ENCODE peak calls at places on chromosomes 1 and 21, in four cellular contexts. One of them, this sample, is unnamed.

GRCh38 chr1:220962031-220962751 is 82.9 kb downstream of the HLX start:
- DNase-seq in neural progenitor cell: no peak
- DNase-seq in fibroblast of lung: peak; percentile 94
- DNase-seq in tibial nerve: no peak
- DNase-seq in this sample: no peak

GRCh38 chr1:184340984-184341383 is 45.8 kb upstream of the C1orf21 start:
- DNase-seq in neural progenitor cell: no peak
- DNase-seq in fibroblast of lung: peak; percentile 9
- DNase-seq in tibial nerve: no peak
- DNase-seq in this sample: no peak

GRCh38 chr1:119870917-119871486 is 25.3 kb downstream of the ADAM30 start:
- DNase-seq in neural progenitor cell: peak; percentile 88
- DNase-seq in fibroblast of lung: peak; percentile 77
- DNase-seq in tibial nerve: peak; percentile 65
- DNase-seq in this sample: peak; percentile 86

GRCh38 chr1:232509570-232509969 is 120.4 kb downstream of the SIPA1L2 start:
- DNase-seq in neural progenitor cell: peak; percentile 54
- DNase-seq in fibroblast of lung: peak; percentile 19
- DNase-seq in tibial nerve: no peak
- DNase-seq in this sample: peak; percentile 80

GRCh38 chr1:205042911-205043806 is at the start of gene CNTN2:
- DNase-seq in neural progenitor cell: peak; percentile 77
- DNase-seq in fibroblast of lung: no peak
- DNase-seq in tibial nerve: no peak
- DNase-seq in this sample: peak; percentile 39

GRCh38 chr1:203130358-203130992 is 2.9 kb downstream of the ADORA1 start:
- DNase-seq in neural progenitor cell: no peak
- DNase-seq in fibroblast of lung: no peak
- DNase-seq in tibial nerve: no peak
- DNase-seq in this sample: no peak

GRCh38 chr1:239306426-239306825 is 79.9 kb upstream of the CHRM3 start:
- DNase-seq in neural progenitor cell: no peak
- DNase-seq in fibroblast of lung: no peak
- DNase-seq in tibial nerve: no peak
- DNase-seq in this sample: no peak

GRCh38 chr1:42941640-42942330 is 16.9 kb downstream of the SLC2A1 start:
- DNase-seq in neural progenitor cell: no peak
- DNase-seq in fibroblast of lung: peak; percentile 71
- DNase-seq in tibial nerve: no peak
- DNase-seq in this sample: no peak

GRCh38 chr21:35849131-35849530 is 211.2 kb downstream of the SETD4 start:
- DNase-seq in neural progenitor cell: no peak
- DNase-seq in fibroblast of lung: no peak
- DNase-seq in tibial nerve: no peak
- DNase-seq in this sample: peak; percentile 68

GRCh38 chr1:231724876-231725647 is 98.5 kb downstream of the DISC1 start:
- DNase-seq in neural progenitor cell: peak; percentile 66
- DNase-seq in fibroblast of lung: peak; percentile 60
- DNase-seq in tibial nerve: no peak
- DNase-seq in this sample: peak; percentile 63

GRCh38 chr1:52366517-52366827 is 467 bp upstream of the CC2D1B start:
- DNase-seq in neural progenitor cell: no peak
- DNase-seq in fibroblast of lung: no peak
- DNase-seq in tibial nerve: no peak
- DNase-seq in this sample: no peak

DNA sequence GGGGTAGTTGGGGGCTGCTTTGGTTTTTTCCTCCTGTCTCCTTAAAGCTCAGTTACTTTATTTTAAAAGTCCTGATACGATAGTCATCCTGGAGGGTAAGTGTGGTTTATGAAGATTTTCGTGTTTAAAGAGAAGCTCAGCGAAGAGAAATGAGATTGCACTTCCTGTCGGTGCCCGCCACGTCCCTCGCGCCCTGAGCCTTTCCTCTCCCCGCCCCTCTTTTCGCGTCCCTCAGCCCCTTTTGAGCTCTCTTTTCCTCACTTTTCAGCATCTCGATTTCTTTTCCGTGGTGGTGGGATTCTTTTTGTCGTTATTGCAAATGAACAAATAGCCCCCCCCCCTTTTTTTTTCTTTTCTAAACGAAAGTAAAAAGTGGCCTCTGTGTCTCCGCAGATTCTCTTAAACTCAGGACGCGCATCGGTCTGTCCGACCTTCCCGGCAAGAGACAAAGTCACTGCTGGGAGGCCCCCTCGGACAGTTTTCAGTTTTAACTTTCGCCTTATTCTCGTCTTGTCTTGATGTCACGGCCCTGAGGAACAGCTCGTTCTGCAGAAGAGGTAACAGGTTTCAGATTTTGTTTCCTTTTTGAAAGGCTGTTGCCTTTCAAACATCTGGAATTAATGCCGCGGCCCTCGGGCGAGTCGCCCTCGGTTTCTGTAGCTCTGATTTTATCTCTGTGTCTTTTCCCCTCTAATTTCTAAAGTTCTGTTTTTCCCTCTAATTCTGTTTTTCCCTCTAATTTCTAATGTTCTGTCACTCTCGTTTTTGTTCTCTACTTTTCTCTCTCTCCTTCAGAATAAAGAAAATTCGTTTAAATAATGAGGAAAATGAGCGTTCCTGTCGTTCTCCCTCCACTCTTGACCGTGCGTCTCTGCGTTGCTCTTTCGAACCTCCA is 1.0 kb upstream of the DMRTA2 start:
- DNase-seq in neural progenitor cell: peak; percentile 29
- DNase-seq in fibroblast of lung: peak; percentile 34
- DNase-seq in tibial nerve: no peak
- DNase-seq in this sample: no peak
- H3K4me3 ChIP-seq in neural progenitor cell: peak overlapping the region; percentile 49
- H3K4me3 ChIP-seq in fibroblast of lung: peak overlapping the region; percentile 17
- H3K4me3 ChIP-seq in tibial nerve: peak overlapping the region; percentile 37
- H3K4me3 ChIP-seq in this sample: no peak overlapping the region

GRCh38 chr1:39130297-39130696 is 74.2 kb upstream of the MACF1 start:
- DNase-seq in neural progenitor cell: no peak
- DNase-seq in fibroblast of lung: peak; percentile 66
- DNase-seq in tibial nerve: no peak
- DNase-seq in this sample: no peak

GRCh38 chr1:39128126-39128525 is 76.4 kb upstream of the MACF1 start:
- DNase-seq in neural progenitor cell: no peak
- DNase-seq in fibroblast of lung: no peak
- DNase-seq in tibial nerve: no peak
- DNase-seq in this sample: no peak

GRCh38 chr1:39129514-39129913 is 75.0 kb upstream of the MACF1 start:
- DNase-seq in neural progenitor cell: peak; percentile 21
- DNase-seq in fibroblast of lung: peak; percentile 52
- DNase-seq in tibial nerve: no peak
- DNase-seq in this sample: no peak

GRCh38 chr1:39128959-39129358 is 75.5 kb upstream of the MACF1 start:
- DNase-seq in neural progenitor cell: no peak
- DNase-seq in fibroblast of lung: no peak
- DNase-seq in tibial nerve: no peak
- DNase-seq in this sample: no peak

DNA sequence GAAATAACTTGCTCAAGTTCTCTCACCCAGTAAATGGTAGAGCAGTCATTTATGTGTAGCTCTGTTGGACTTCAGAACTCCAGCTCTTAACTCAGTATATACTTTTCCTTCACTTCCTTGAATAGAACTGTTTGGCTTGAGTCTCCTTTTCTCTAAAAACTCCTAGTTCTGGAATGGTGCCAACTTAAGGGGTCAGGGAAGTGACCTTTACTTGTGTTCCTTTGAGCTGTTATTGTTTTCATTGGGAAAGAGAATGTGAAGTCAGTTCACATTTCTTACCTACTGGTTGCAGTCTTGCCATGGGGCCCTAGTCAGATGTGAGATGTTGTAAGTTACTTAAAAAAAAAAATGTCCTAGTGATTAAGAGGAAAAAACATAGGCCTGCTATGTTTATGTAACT is 77.0 kb upstream of the MACF1 start:
- DNase-seq in neural progenitor cell: peak; percentile 49
- DNase-seq in fibroblast of lung: peak; percentile 96
- DNase-seq in tibial nerve: no peak
- DNase-seq in this sample: peak; percentile 24
- TF ChIP-seq CTCF in neural progenitor cell: no peak
- TF ChIP-seq CTCF in fibroblast of lung: no peak
- TF ChIP-seq CTCF in tibial nerve: no peak
- TF ChIP-seq CTCF in this sample: no peak

GRCh38 chr1:179708434-179709195 is 34.5 kb upstream of the FAM163A start:
- DNase-seq in neural progenitor cell: peak; percentile 27
- DNase-seq in fibroblast of lung: no peak
- DNase-seq in tibial nerve: no peak
- DNase-seq in this sample: no peak

GRCh38 chr1:179719272-179719671 is 23.8 kb upstream of the FAM163A start:
- DNase-seq in neural progenitor cell: no peak
- DNase-seq in fibroblast of lung: no peak
- DNase-seq in tibial nerve: no peak
- DNase-seq in this sample: no peak

GRCh38 chr1:179709841-179710329 is 33.2 kb upstream of the FAM163A start:
- DNase-seq in neural progenitor cell: no peak
- DNase-seq in fibroblast of lung: peak; percentile 32
- DNase-seq in tibial nerve: no peak
- DNase-seq in this sample: no peak

GRCh38 chr1:179714623-179715022 is 28.5 kb upstream of the FAM163A start:
- DNase-seq in neural progenitor cell: no peak
- DNase-seq in fibroblast of lung: no peak
- DNase-seq in tibial nerve: no peak
- DNase-seq in this sample: no peak

GRCh38 chr1:179714159-179714558 is 28.9 kb upstream of the FAM163A start:
- DNase-seq in neural progenitor cell: no peak
- DNase-seq in fibroblast of lung: no peak
- DNase-seq in tibial nerve: no peak
- DNase-seq in this sample: no peak
- H3K9me3 ChIP-seq in neural progenitor cell: peaks cover 16% of the 10 kb centered on the region
- H3K9me3 ChIP-seq in fibroblast of lung: no peaks in the 10 kb centered on the region
- H3K9me3 ChIP-seq in tibial nerve: no peaks in the 10 kb centered on the region
- H3K9me3 ChIP-seq in this sample: no peaks in the 10 kb centered on the region

DNA sequence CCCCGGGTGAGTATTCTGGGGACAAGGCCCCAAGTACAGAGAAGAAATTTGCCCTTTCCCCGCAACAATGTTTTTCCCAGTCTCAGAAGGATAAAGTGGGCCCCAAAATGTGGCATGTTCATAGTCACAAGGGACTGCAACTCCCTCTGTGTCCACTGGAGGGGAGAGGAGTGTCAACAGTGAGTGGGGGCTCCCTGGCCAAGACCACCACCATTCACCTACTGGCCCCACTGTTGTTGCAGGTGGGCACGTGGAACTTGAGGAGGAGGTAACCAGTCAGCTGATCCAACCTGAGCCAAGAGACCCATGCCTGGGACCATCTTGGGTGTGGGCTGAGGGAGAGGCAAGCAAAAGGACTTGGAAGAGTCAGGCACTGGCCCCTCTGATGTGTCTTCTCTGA is 761 bp downstream of the NUDT17 start:
- DNase-seq in neural progenitor cell: peak; percentile 69
- DNase-seq in fibroblast of lung: peak; percentile 39
- DNase-seq in tibial nerve: no peak
- DNase-seq in this sample: peak; percentile 46
- H3K4me3 ChIP-seq in neural progenitor cell: peak overlapping the region; percentile 69
- H3K4me3 ChIP-seq in fibroblast of lung: peak overlapping the region; percentile 58
- H3K4me3 ChIP-seq in tibial nerve: peak overlapping the region; percentile 60
- H3K4me3 ChIP-seq in this sample: peak overlapping the region; percentile 37

This sample was measured in cardiac muscle cell.